ENCODE peak calls at places on chromosomes 16 and 17, in four cellular contexts. E is neuronal stem cell, G is uterus, U is endodermal cell. F is an unnamed sample.
A peak's percentile ranks its signal among the peaks of the same experiment; 100 is the strongest.

GRCh38 chr17:20791626-20792025 is 212.1 kb downstream of the CDRT15L2 start:
- DNase-seq in U (no peak), G (no peak), E (no peak), F (no peak)

GRCh38 chr17:42673885-42674754 is 2.7 kb downstream of the PLEKHH3 start:
- DNase-seq in E (no peak), G (peak; percentile 82), U (peak; percentile 93), F (no peak)

GRCh38 chr17:40467281-40467867 is 24.1 kb downstream of the IGFBP4 start:
- DNase-seq in E (no peak), U (no peak), G (no peak), F (no peak)

GRCh38 chr16:23435500-23435899 is 17.5 kb downstream of the COG7 start:
- DNase-seq in U (peak; percentile 90), E (peak; percentile 61), G (peak; percentile 40), F (no peak)

GRCh38 chr16:25176136-25176535 is 40.6 kb upstream of the AQP8 start:
- DNase-seq in U (no peak), G (no peak), E (no peak), F (no peak)

GRCh38 chr17:12737740-12738469 is 51.4 kb upstream of the ARHGAP44 start:
- DNase-seq in U (peak; percentile 51), G (no peak), E (no peak), F (no peak)

GRCh38 chr16:55426865-55427484 is 52.0 kb upstream of the MMP2 start:
- DNase-seq in U (no peak), G (no peak), E (no peak), F (no peak)

GRCh38 chr17:62017496-62017895 is 47.6 kb downstream of the MED13 start:
- DNase-seq in U (no peak), G (no peak), E (no peak), F (no peak)

GRCh38 chr17:50303051-50303450 is 28.8 kb downstream of the TMEM92 start:
- DNase-seq in E (no peak), U (peak; percentile 86), G (no peak), F (no peak)

GRCh38 chr17:44828919-44829557 is 1.0 kb downstream of the GJC1 start:
- DNase-seq in G (no peak), E (no peak), U (peak; percentile 50), F (no peak)

GRCh38 chr16:10923146-10923649 is 19.1 kb downstream of the DEXI start:
- DNase-seq in U (peak; percentile 63), G (no peak), E (no peak), F (no peak)

GRCh38 chr17:50767030-50767429 is 288 bp downstream of the ANKRD40CL start:
- DNase-seq in E (no peak), G (no peak), U (peak; percentile 46), F (no peak)

GRCh38 chr17:30332057-30332542 is 1.8 kb downstream of the TMIGD1 start:
- DNase-seq in G (no peak), E (no peak), U (no peak), F (no peak)

GRCh38 chr17:44351464-44351863 is 6.4 kb downstream of the GRN start:
- DNase-seq in U (no peak), E (no peak), G (no peak), F (peak; percentile 62)

GRCh38 chr16:57093845-57094564 is 1.6 kb downstream of the CPNE2 start:
- DNase-seq in E (no peak), G (peak; percentile 51), U (no peak), F (no peak)

GRCh38 chr16:68417711-68418301 is 30.5 kb downstream of the SMPD3 start:
- DNase-seq in E (no peak), U (no peak), G (peak; percentile 23), F (no peak)

GRCh38 chr17:45307290-45308015 is 9.4 kb downstream of the MAP3K14 start:
- DNase-seq in G (peak; percentile 71), E (no peak), U (no peak), F (no peak)

GRCh38 chr17:50267074-50267841 is 7.0 kb upstream of the TMEM92 start:
- DNase-seq in E (no peak), U (peak; percentile 59), G (peak; percentile 24), F (no peak)

GRCh38 chr17:1455291-1455747 is 713 bp downstream of the CRK start:
- DNase-seq in E (peak; percentile 48), U (peak; percentile 91), G (peak; percentile 66), F (peak; percentile 87)

GRCh38 chr17:79026345-79027273 is 2.6 kb downstream of the C1QTNF1 start:
- DNase-seq in G (no peak), U (peak; percentile 49), E (no peak), F (peak; percentile 78)

GRCh38 chr17:67422887-67423286 is 45.8 kb downstream of the PITPNC1 start:
- DNase-seq in G (no peak), U (no peak), E (no peak), F (no peak)

GRCh38 chr16:84479716-84480450 is 24.6 kb downstream of the MEAK7 start:
- DNase-seq in G (no peak), E (no peak), U (no peak), F (no peak)

GRCh38 chr17:78530675-78531074 is 46.5 kb downstream of the DNAH17 start:
- DNase-seq in G (no peak), U (no peak), E (no peak), F (no peak)

GRCh38 chr16:82043680-82044584 is 8.9 kb downstream of the HSD17B2 start:
- DNase-seq in G (no peak), E (no peak), U (no peak), F (peak; percentile 63)

GRCh38 chr17:40283662-40284061 is 4.0 kb upstream of the CDC6 start:
- DNase-seq in U (no peak), E (no peak), G (no peak), F (no peak)

GRCh38 chr17:59094921-59095530 is 11.7 kb downstream of the TRIM37 start:
- DNase-seq in E (no peak), U (no peak), G (no peak), F (no peak)

GRCh38 chr17:3954086-3954485 is 10.2 kb downstream of the ATP2A3 start:
- DNase-seq in U (no peak), G (no peak), E (no peak), F (no peak)

GRCh38 chr17:70353408-70354092 is 184.2 kb downstream of the KCNJ2 start:
- DNase-seq in E (no peak), G (no peak), U (no peak), F (no peak)

GRCh38 chr17:34000639-34001038 is 254.4 kb upstream of the CCL2 start:
- DNase-seq in E (no peak), U (no peak), G (no peak), F (no peak)

GRCh38 chr17:34006126-34006525 is 249.0 kb upstream of the CCL2 start:
- DNase-seq in U (no peak), G (no peak), E (no peak), F (no peak)

GRCh38 chr17:34001246-34001645 is 253.8 kb upstream of the CCL2 start:
- DNase-seq in G (no peak), U (no peak), E (no peak), F (no peak)
- H3K9me3 ChIP-seq in G (peaks cover 9% of the 10 kb centered on the region), U (peaks cover 13% of the 10 kb centered on the region), E (no peaks in the 10 kb centered on the region), F (no peaks in the 10 kb centered on the region)

DNA sequence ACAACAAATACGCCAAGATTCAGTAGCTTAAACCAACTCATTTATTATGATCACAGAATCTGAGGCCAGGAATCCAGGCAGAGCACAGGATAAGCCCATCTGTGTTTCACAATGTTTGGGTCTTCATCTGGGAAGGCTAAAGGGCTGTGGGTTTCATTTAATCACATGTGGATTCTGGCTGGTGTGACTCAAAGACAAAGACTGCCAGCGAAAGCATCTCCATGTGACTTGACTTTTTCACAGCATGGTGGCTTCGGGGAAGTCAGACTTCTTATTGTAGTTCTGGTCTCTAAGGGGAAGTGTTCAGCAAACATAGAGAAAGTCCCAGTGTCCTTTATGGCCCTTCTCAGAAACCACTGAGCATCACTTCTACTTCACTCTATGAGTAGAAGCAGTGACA is 1014.4 kb upstream of the GOT2 start:
- DNase-seq in E (no peak), G (no peak), U (peak; percentile 62), F (no peak)
- H3K9me3 ChIP-seq in E (no peaks in the 10 kb centered on the region), G (no peaks in the 10 kb centered on the region), U (no peaks in the 10 kb centered on the region), F (peaks cover 1% of the 10 kb centered on the region)

GRCh38 chr16:22152316-22152715 is 10.0 kb upstream of the SDR42E2 start:
- DNase-seq in G (no peak), E (no peak), U (no peak), F (no peak)

GRCh38 chr16:22147853-22148252 is 14.5 kb upstream of the SDR42E2 start:
- DNase-seq in U (no peak), G (no peak), E (no peak), F (no peak)

GRCh38 chr16:22151599-22151998 is 10.7 kb upstream of the SDR42E2 start:
- DNase-seq in U (no peak), G (no peak), E (no peak), F (no peak)
- H3K9me3 ChIP-seq in U (no peaks in the 10 kb centered on the region), G (no peaks in the 10 kb centered on the region), E (no peaks in the 10 kb centered on the region), F (no peaks in the 10 kb centered on the region)

DNA sequence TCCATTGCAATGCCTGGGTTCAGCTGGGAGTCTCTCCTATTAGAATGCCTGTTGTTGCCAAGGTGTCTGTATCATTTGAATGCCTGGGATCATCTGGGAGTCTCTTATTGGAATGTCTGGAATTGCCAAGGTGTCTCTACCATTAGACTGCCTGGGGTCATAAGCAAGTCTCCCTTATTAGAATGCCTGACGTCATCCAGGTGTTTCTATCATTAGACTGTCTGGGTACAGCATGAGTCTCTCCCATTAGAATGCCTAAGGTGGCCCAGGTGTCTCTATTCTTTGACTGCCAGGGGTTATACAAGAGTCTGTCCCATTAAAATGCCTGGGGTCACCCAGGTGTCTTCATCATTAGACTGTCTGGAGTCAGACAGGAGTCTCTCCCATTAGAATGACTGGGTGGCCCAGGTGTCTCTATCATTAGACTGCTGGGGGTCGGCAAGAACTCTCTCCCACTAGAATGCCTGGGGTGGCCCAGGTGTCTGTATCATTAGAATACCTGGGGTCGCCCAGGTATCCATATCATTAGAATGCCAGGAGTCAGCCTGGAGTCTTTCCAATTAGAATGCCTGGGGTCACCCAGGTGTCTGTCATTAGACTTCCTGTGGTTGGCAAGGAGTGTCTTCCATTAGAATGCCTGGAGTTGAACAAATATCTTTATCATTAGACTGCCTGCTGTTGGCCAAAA is 2274.0 kb downstream of the TP53TG3F start:
- DNase-seq in G (no peak), U (no peak), E (no peak), F (peak; percentile 29)
- H3K9me3 ChIP-seq in G (no peaks in the 10 kb centered on the region), U (peaks cover 48% of the 10 kb centered on the region), E (no peaks in the 10 kb centered on the region), F (peaks cover 6% of the 10 kb centered on the region)

DNA sequence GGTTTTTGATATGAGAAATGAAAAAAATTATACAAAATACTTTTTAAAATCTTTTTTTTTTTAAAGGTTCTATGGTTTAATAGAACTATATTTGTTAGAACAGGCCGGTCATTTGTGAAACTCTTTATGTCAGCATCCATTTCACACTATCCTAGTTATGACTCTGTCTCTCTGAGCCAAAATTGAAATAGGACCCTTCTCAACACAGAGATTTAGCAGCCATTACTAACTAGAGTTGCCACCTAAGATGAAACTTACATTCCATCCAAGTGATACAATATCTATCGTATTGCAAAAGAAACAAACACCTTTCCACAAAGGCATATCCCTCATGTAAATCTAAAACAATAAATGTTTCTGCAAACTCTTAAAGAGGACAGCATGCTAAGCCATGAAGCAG is 249.8 kb downstream of the CDH11 start:
- DNase-seq in U (no peak), E (no peak), G (no peak), F (no peak)
- H3K9me3 ChIP-seq in U (no peaks in the 10 kb centered on the region), E (no peaks in the 10 kb centered on the region), G (no peaks in the 10 kb centered on the region), F (no peaks in the 10 kb centered on the region)

GRCh38 chr16:35797811-35798210 is 2338.4 kb downstream of the TP53TG3F start:
- DNase-seq in G (no peak), E (no peak), U (no peak), F (no peak)
- H3K9me3 ChIP-seq in G (no peaks in the 10 kb centered on the region), E (no peaks in the 10 kb centered on the region), U (peaks cover 80% of the 10 kb centered on the region), F (peaks cover 14% of the 10 kb centered on the region)